ENCODE peak calls at places on chromosomes 13 and 19, in five cellular contexts. A is cardiac muscle cell, D is Karpas-422, L is mammary epithelial cell, J is fibroblast of lung. Z is an unnamed sample.

GRCh38 chr19:48511800-48512503 is at the start of gene LMTK3:
- DNase-seq in A (peak), D (peak), L (no peak), J (peak), Z (peak)

GRCh38 chr19:40312533-40312932 is 27.4 kb upstream of the AKT2 start:
- DNase-seq in A (no peak), D (peak), L (no peak), J (no peak), Z (no peak)

GRCh38 chr13:102847272-102848234 is 1.7 kb downstream of the ERCC5 start:
- DNase-seq in A (peak), D (peak), L (peak), J (peak), Z (peak)

GRCh38 chr19:5913739-5914357 is at the start of gene CAPS:
- DNase-seq in A (no peak), D (no peak), L (peak), J (peak), Z (peak)

GRCh38 chr13:33639640-33640080 is 178.3 kb upstream of the RFC3 start:
- DNase-seq in A (no peak), D (peak), L (peak), J (no peak), Z (no peak)

GRCh38 chr19:43687660-43687997 is 17.7 kb upstream of the PLAUR start:
- DNase-seq in A (no peak), D (no peak), L (no peak), J (no peak), Z (no peak)

GRCh38 chr13:113648218-113648615 is 9.8 kb downstream of the ATP4B start:
- DNase-seq in A (no peak), D (no peak), L (no peak), J (no peak), Z (no peak)

GRCh38 chr19:39499082-39499642 is 415 bp downstream of the DLL3 start:
- DNase-seq in A (peak), D (no peak), L (peak), J (peak), Z (peak)

GRCh38 chr19:20787766-20788165 is 11.7 kb downstream of the ZNF66 start:
- DNase-seq in A (no peak), D (no peak), L (peak), J (peak), Z (no peak)

GRCh38 chr19:39296055-39296645 is at the start of gene IFNL1:
- DNase-seq in A (no peak), D (no peak), L (peak), J (no peak), Z (no peak)

GRCh38 chr13:51739403-51740112 is 64.4 kb downstream of the DHRS12 start:
- DNase-seq in A (no peak), D (no peak), L (no peak), J (no peak), Z (peak)

GRCh38 chr13:39684531-39685137 is 29.2 kb downstream of the COG6 start:
- DNase-seq in A (peak), D (peak), L (peak), J (peak), Z (peak)

GRCh38 chr19:3586124-3586626 is 897 bp downstream of the GIPC3 start:
- DNase-seq in A (peak), D (peak), L (no peak), J (no peak), Z (peak)
- H3K4me3 ChIP-seq in A (peak), D (no peak), L (no peak), J (no peak), Z (no peak)

GRCh38 chr19:16542045-16542893 is at the start of gene CHERP:
- DNase-seq in A (peak), D (peak), L (peak), J (peak), Z (peak)
- H3K4me3 ChIP-seq in A (peak), D (peak), L (peak), J (peak), Z (peak)

GRCh38 chr13:24746618-24747247 is 17.2 kb upstream of the RNF17 start:
- DNase-seq in A (peak), D (no peak), L (peak), J (peak), Z (peak)
- H3K4me3 ChIP-seq in A (peak), D (no peak), L (peak), J (no peak), Z (peak)

GRCh38 chr13:48928781-48929430 is 46.8 kb upstream of the FNDC3A start:
- DNase-seq in A (no peak), D (no peak), L (no peak), J (no peak), Z (no peak)

GRCh38 chr13:48930933-48931332 is 44.8 kb upstream of the FNDC3A start:
- DNase-seq in A (no peak), D (no peak), L (no peak), J (no peak), Z (no peak)
- H3K4me3 ChIP-seq in A (no peak), D (no peak), L (no peak), J (no peak), Z (no peak)

GRCh38 chr19:3721131-3721899 is 13.1 kb downstream of the TJP3 start:
- DNase-seq in A (peak), D (peak), L (peak), J (peak), Z (peak)
- H3K4me3 ChIP-seq in A (peak), D (no peak), L (no peak), J (no peak), Z (no peak)

DNA sequence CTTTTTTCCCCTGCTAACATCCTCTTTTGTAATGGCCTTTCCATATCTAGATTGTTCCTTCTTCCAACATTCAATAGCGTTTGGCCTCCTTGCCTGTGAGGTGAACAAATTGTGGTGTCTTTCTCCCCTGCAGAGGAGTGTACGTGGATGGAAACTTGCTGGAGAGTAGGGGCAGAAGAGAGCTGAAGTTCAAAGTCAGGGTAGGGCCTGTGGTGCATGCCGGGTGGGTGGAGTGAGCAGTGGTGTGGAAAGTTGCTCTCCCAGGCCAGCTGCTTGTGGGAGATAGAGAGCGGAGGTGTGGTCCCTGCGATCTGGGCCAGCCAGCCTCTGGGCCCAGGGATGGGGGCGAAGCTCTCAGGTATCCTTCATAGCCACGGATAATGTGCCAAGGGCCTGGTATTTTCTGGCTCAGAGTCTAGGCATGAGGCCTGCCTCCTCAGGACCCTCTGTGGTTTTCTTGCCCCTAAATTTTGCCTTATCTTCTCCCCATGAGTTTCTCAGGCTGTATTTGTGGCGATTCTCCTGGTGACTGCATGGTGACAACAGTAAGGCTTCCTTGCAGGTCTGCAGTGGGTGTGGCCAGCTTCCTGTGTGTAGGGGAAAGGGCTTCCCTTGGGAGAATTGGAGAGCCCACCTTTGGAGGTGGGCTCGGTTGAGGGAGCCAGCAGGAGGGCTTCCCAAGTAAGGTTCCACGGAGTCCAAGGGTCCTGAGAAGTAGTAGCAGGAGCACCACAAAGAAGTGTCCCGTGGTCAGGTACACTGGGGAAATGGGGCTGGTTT is 6.7 kb downstream of the RGCC start:
- DNase-seq in A (no peak), D (no peak), L (no peak), J (no peak), Z (no peak)
- H3K4me3 ChIP-seq in A (no peak), D (no peak), L (no peak), J (no peak), Z (no peak)

GRCh38 chr19:35295792-35296462 is 4.0 kb downstream of the MAG start:
- DNase-seq in A (peak), D (peak), L (no peak), J (no peak), Z (no peak)
- H3K4me3 ChIP-seq in A (no peak), D (peak), L (no peak), J (no peak), Z (no peak)

DNA sequence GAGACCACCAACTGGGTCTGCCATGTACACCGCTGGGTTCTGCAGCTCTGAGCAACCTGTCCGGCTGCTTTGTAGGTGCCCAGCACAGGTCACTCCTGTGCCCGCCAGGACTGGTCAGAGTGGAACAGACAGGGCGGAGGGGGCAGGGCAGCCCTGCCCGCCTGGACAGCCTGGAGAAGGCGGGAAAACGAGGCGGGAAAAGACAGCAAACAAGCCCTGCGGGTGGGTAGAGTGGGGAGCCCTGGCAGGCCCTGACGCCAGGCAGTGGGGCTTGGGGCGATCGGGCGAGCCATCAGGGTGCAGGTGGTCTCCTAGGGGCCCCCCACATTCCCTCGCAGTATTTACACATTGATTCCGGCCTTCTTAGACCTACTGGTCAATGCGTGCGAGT is 525 bp upstream of the UHRF1 start:
- DNase-seq in A (no peak), D (no peak), L (no peak), J (no peak), Z (no peak)
- H3K4me3 ChIP-seq in A (no peak), D (peak), L (no peak), J (no peak), Z (no peak)

DNA sequence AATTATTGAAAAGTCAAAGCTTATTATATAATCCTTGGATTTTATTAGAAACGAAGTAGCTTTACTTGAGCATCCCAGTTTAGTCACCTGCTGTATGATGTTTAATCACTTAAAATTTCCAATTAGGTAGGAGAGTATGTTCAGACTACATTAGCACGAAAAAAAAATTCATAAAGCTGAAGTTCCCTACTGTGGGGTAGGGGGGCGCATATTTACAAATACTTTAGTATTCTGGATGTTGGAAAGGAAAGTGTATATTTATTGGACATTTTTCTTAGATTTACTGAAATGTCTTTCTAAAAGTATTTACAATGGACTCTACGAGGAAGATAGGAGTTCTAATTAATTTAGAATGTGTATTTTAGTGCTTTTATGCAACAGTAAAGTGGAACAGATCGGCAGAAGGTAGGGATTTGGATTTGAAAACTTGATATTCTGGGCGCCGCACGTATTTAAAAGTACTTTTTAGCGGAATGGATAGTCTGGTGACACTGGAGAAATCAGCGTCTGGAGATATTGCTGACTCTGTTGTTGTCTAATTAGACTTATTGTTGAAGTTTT is 1.9 kb downstream of the CDK8 start:
- DNase-seq in A (peak), D (no peak), L (no peak), J (peak), Z (peak)
- H3K4me3 ChIP-seq in A (peak), D (peak), L (peak), J (peak), Z (peak)